ENCODE peak calls at places on chromosomes 7 and 10, in six cellular contexts. B, H, A, G, E and P are unnamed samples.

GRCh38 chr10:63767512-63767911 is 246.3 kb downstream of the REEP3 start:
- DNase-seq in H (no peak), G (no peak), A (no peak), E (no peak), B (no peak), P (no peak)

GRCh38 chr7:128032605-128033235 is 1.5 kb upstream of the LRRC4 start:
- DNase-seq in H (no peak), G (no peak), B (no peak), A (peak), E (no peak), P (no peak)

GRCh38 chr7:33044986-33045385 is 17.6 kb downstream of the NT5C3A start:
- DNase-seq in B (no peak), H (no peak), A (no peak), E (no peak), G (no peak), P (no peak)

GRCh38 chr10:77321868-77322267 is 315.7 kb downstream of the KCNMA1 start:
- DNase-seq in B (no peak), G (no peak), A (no peak), H (no peak), E (no peak), P (no peak)

GRCh38 chr10:35194471-35194870 is 67.8 kb downstream of the CREM start:
- DNase-seq in E (no peak), G (no peak), H (no peak), A (no peak), B (no peak), P (no peak)

GRCh38 chr7:106178593-106179134 is 66.6 kb upstream of the SYPL1 start:
- DNase-seq in G (peak), H (peak), A (peak), B (peak), E (no peak), P (peak)

GRCh38 chr10:92494522-92494921 is 79.4 kb downstream of the IDE start:
- DNase-seq in B (no peak), H (no peak), E (no peak), A (no peak), G (no peak), P (no peak)

GRCh38 chr10:44506386-44506785 is 121.5 kb upstream of the CXCL12 start:
- DNase-seq in H (no peak), A (no peak), B (no peak), E (no peak), G (no peak), P (no peak)

GRCh38 chr7:151838861-151839381 is 38.0 kb downstream of the PRKAG2 start:
- DNase-seq in G (no peak), E (no peak), H (no peak), A (no peak), B (no peak), P (peak)

GRCh38 chr7:27062946-27063345 is 32.9 kb downstream of the HOXA1 start:
- DNase-seq in H (no peak), A (no peak), E (no peak), G (no peak), B (no peak), P (no peak)

GRCh38 chr10:625751-626711 is 63.4 kb downstream of the DIP2C start:
- DNase-seq in H (no peak), B (no peak), G (no peak), E (no peak), A (no peak), P (no peak)

GRCh38 chr10:124676416-124677062 is 67.6 kb downstream of the FAM53B start:
- DNase-seq in H (no peak), E (no peak), A (no peak), G (no peak), B (no peak), P (peak)

GRCh38 chr10:17673517-17674051 is 29.6 kb downstream of the STAM start:
- DNase-seq in B (peak), E (no peak), A (peak), G (peak), H (no peak), P (no peak)

GRCh38 chr10:19853839-19854238 is 37.6 kb downstream of the PLXDC2 start:
- DNase-seq in B (no peak), A (peak), G (no peak), H (no peak), E (no peak), P (no peak)

GRCh38 chr10:132826524-132827422 is 40.8 kb upstream of the NKX6-2 start:
- DNase-seq in E (no peak), A (no peak), G (no peak), H (no peak), B (no peak), P (no peak)

GRCh38 chr10:34137955-34138354 is 677.1 kb downstream of the PARD3 start:
- DNase-seq in G (no peak), B (peak), A (no peak), E (no peak), H (no peak), P (no peak)

GRCh38 chr7:128812514-128813168 is 17.6 kb upstream of the FLNC start:
- DNase-seq in E (no peak), A (no peak), B (no peak), H (no peak), G (no peak), P (peak)

GRCh38 chr10:89346264-89346971 is 18.6 kb downstream of the IFIT3 start:
- DNase-seq in A (peak), B (peak), G (no peak), H (no peak), E (no peak), P (no peak)

GRCh38 chr10:79184141-79184625 is 115.4 kb downstream of the ZMIZ1 start:
- DNase-seq in E (no peak), A (peak), G (peak), H (peak), B (peak), P (peak)

GRCh38 chr7:116948934-116949333 is 4.4 kb upstream of the ST7 start:
- DNase-seq in G (no peak), E (no peak), A (peak), H (no peak), B (no peak), P (peak)

GRCh38 chr7:105885386-105886111 is 9.2 kb upstream of the ATXN7L1 start:
- DNase-seq in E (no peak), A (no peak), H (no peak), B (no peak), G (no peak), P (peak)

GRCh38 chr10:11440250-11441150 is 170.9 kb downstream of the USP6NL start:
- DNase-seq in H (no peak), E (peak), B (no peak), A (no peak), G (no peak), P (no peak)

GRCh38 chr7:16078076-16078952 is 343.0 kb downstream of the CRPPA start:
- DNase-seq in E (no peak), A (peak), G (peak), H (peak), B (peak), P (no peak)

GRCh38 chr7:27156901-27157716 is 634 bp upstream of the HOXA7 start:
- DNase-seq in G (no peak), E (no peak), A (no peak), B (no peak), H (no peak), P (no peak)

GRCh38 chr7:87220734-87221215 is 1.2 kb upstream of the TMEM243 start:
- DNase-seq in E (no peak), G (no peak), A (peak), H (no peak), B (peak), P (no peak)

GRCh38 chr7:131076711-131077170 is 250.9 kb upstream of the MKLN1 start:
- DNase-seq in G (no peak), E (no peak), B (no peak), A (no peak), H (no peak), P (no peak)

GRCh38 chr7:2717293-2717904 is 29.4 kb downstream of the AMZ1 start:
- DNase-seq in A (no peak), B (no peak), G (no peak), H (no peak), E (no peak), P (peak)

GRCh38 chr7:139914861-139915300 is 85.8 kb downstream of the TBXAS1 start:
- DNase-seq in G (no peak), B (no peak), A (no peak), E (no peak), H (no peak), P (no peak)

GRCh38 chr7:16645593-16646426 is at the start of the genes ANKMY2 and BZW2:
- DNase-seq in G (peak), B (peak), H (peak), A (peak), E (peak), P (peak)

GRCh38 chr10:108787932-108788331 is 1135.4 kb downstream of the XPNPEP1 start:
- DNase-seq in E (no peak), A (no peak), H (no peak), G (no peak), B (no peak), P (no peak)

GRCh38 chr10:48274636-48275035 is at the start of gene FRMPD2:
- DNase-seq in H (no peak), E (no peak), G (no peak), A (peak), B (no peak), P (no peak)

GRCh38 chr10:50540069-50540825 is 83.5 kb downstream of the SGMS1 start:
- DNase-seq in G (no peak), E (no peak), A (no peak), H (no peak), B (no peak), P (no peak)

GRCh38 chr10:57972783-57973182 is 294.9 kb downstream of the IPMK start:
- DNase-seq in G (no peak), H (no peak), E (no peak), A (no peak), B (no peak), P (no peak)

GRCh38 chr10:112678987-112679386 is 232.0 kb downstream of the VTI1A start:
- DNase-seq in A (no peak), G (no peak), H (no peak), E (no peak), B (no peak), P (no peak)

GRCh38 chr10:48594371-48594770 is 10.5 kb downstream of the ARHGAP22 start:
- DNase-seq in H (no peak), G (no peak), A (peak), E (no peak), B (no peak), P (no peak)

GRCh38 chr7:2018786-2019692 is 213.7 kb downstream of the MAD1L1 start:
- DNase-seq in B (peak), E (no peak), H (no peak), A (peak), G (no peak), P (peak)